ENCODE peak calls at places on chromosomes 5 and 9, in six cellular contexts. H, N, R, Z, D and E are unnamed samples.

GRCh38 chr5:135385576-135385975 is 13.5 kb downstream of the MACROH2A1 start:
- DNase-seq in N (no peak), Z (no peak), R (no peak), D (no peak), H (no peak), E (no peak)

GRCh38 chr5:146877783-146878470 is 630 bp downstream of the PPP2R2B start:
- DNase-seq in D (no peak), R (no peak), N (peak), Z (peak), H (no peak), E (peak)

GRCh38 chr5:159211712-159212111 is 2.4 kb upstream of the RNF145 start:
- DNase-seq in H (peak), R (no peak), D (no peak), Z (no peak), N (no peak), E (no peak)

GRCh38 chr5:16152601-16153568 is 26.7 kb downstream of the MARCHF11 start:
- DNase-seq in D (no peak), N (no peak), Z (no peak), R (no peak), H (no peak), E (no peak)

GRCh38 chr5:133977161-133977787 is 8.8 kb upstream of the C5orf15 start:
- DNase-seq in D (no peak), Z (no peak), H (no peak), R (no peak), N (no peak), E (peak)

GRCh38 chr9:14164908-14165307 is 149.0 kb downstream of the NFIB start:
- DNase-seq in N (no peak), D (no peak), Z (no peak), R (no peak), H (no peak), E (no peak)

GRCh38 chr9:79026311-79026710 is 545.5 kb upstream of the TLE4 start:
- DNase-seq in N (peak), H (peak), Z (peak), R (no peak), D (no peak), E (peak)

GRCh38 chr5:116696356-116696755 is 121.7 kb upstream of the SEMA6A start:
- DNase-seq in H (no peak), Z (no peak), N (no peak), D (no peak), R (peak), E (no peak)

GRCh38 chr9:136024286-136024685 is 63.1 kb upstream of the UBAC1 start:
- DNase-seq in N (no peak), R (no peak), Z (no peak), D (no peak), H (no peak), E (no peak)

GRCh38 chr9:115597330-115597729 is 479.4 kb upstream of the TNC start:
- DNase-seq in N (no peak), Z (no peak), R (no peak), D (no peak), H (no peak), E (no peak)